ENCODE peak calls at places on chromosomes 2 and 18, in ten cellular contexts. One of them, this sample, is unnamed.

GRCh38 chr18:68394705-68395104 is 320.2 kb downstream of the TMX3 start:
- DNase-seq in naive thymus-derived CD8-positive, alpha-beta T cell: no peak
- DNase-seq in EH: peak; percentile 69
- DNase-seq in cerebellum: no peak
- DNase-seq in HEK293T: no peak
- DNase-seq in MV-4-11: no peak
- DNase-seq in skeletal muscle cell: no peak
- DNase-seq in hypothalamus: no peak
- DNase-seq in H7: no peak
- DNase-seq in cardiac muscle cell: no peak
- DNase-seq in this sample: peak; percentile 41

GRCh38 chr2:20429528-20429927 is 17.3 kb upstream of the RHOB start:
- DNase-seq in hypothalamus: no peak
- DNase-seq in EH: no peak
- DNase-seq in MV-4-11: peak; percentile 86
- DNase-seq in naive thymus-derived CD8-positive, alpha-beta T cell: no peak
- DNase-seq in cerebellum: no peak
- DNase-seq in H7: no peak
- DNase-seq in cardiac muscle cell: no peak
- DNase-seq in skeletal muscle cell: no peak
- DNase-seq in HEK293T: no peak
- DNase-seq in this sample: peak; percentile 65

GRCh38 chr2:19251554-19251953 is 106.9 kb downstream of the OSR1 start:
- DNase-seq in MV-4-11: peak; percentile 38
- DNase-seq in cardiac muscle cell: no peak
- DNase-seq in cerebellum: no peak
- DNase-seq in skeletal muscle cell: peak; percentile 72
- DNase-seq in hypothalamus: no peak
- DNase-seq in naive thymus-derived CD8-positive, alpha-beta T cell: no peak
- DNase-seq in H7: no peak
- DNase-seq in EH: no peak
- DNase-seq in HEK293T: no peak
- DNase-seq in this sample: peak; percentile 19

GRCh38 chr2:159557437-159558034 is 58.8 kb downstream of the BAZ2B start:
- DNase-seq in naive thymus-derived CD8-positive, alpha-beta T cell: no peak
- DNase-seq in hypothalamus: no peak
- DNase-seq in skeletal muscle cell: no peak
- DNase-seq in cerebellum: no peak
- DNase-seq in cardiac muscle cell: peak; percentile 28
- DNase-seq in H7: peak; percentile 6
- DNase-seq in EH: peak; percentile 15
- DNase-seq in HEK293T: peak; percentile 9
- DNase-seq in MV-4-11: no peak
- DNase-seq in this sample: no peak

GRCh38 chr2:55173422-55174020 is 58.6 kb downstream of the CLHC1 start:
- DNase-seq in cardiac muscle cell: no peak
- DNase-seq in EH: no peak
- DNase-seq in H7: no peak
- DNase-seq in cerebellum: no peak
- DNase-seq in MV-4-11: no peak
- DNase-seq in hypothalamus: no peak
- DNase-seq in HEK293T: no peak
- DNase-seq in skeletal muscle cell: no peak
- DNase-seq in naive thymus-derived CD8-positive, alpha-beta T cell: no peak
- DNase-seq in this sample: no peak

GRCh38 chr2:229416116-229416694 is 145.1 kb upstream of the PID1 start:
- DNase-seq in MV-4-11: peak; percentile 97
- DNase-seq in EH: peak; percentile 48
- DNase-seq in HEK293T: no peak
- DNase-seq in cerebellum: no peak
- DNase-seq in skeletal muscle cell: peak; percentile 97
- DNase-seq in H7: no peak
- DNase-seq in naive thymus-derived CD8-positive, alpha-beta T cell: no peak
- DNase-seq in hypothalamus: no peak
- DNase-seq in cardiac muscle cell: no peak
- DNase-seq in this sample: peak; percentile 94

GRCh38 chr18:58860747-58861224 is 3.9 kb upstream of the ZNF532 start:
- DNase-seq in skeletal muscle cell: no peak
- DNase-seq in EH: peak; percentile 53
- DNase-seq in MV-4-11: no peak
- DNase-seq in H7: no peak
- DNase-seq in HEK293T: no peak
- DNase-seq in hypothalamus: no peak
- DNase-seq in cardiac muscle cell: no peak
- DNase-seq in naive thymus-derived CD8-positive, alpha-beta T cell: no peak
- DNase-seq in cerebellum: no peak
- DNase-seq in this sample: no peak

GRCh38 chr2:85684806-85685205 is 9.4 kb upstream of the GNLY start:
- DNase-seq in MV-4-11: no peak
- DNase-seq in cardiac muscle cell: no peak
- DNase-seq in HEK293T: no peak
- DNase-seq in EH: no peak
- DNase-seq in cerebellum: no peak
- DNase-seq in naive thymus-derived CD8-positive, alpha-beta T cell: no peak
- DNase-seq in skeletal muscle cell: no peak
- DNase-seq in H7: no peak
- DNase-seq in hypothalamus: no peak
- DNase-seq in this sample: no peak

GRCh38 chr2:70381235-70381634 is 79.4 kb upstream of the FAM136A start:
- DNase-seq in EH: peak; percentile 16
- DNase-seq in naive thymus-derived CD8-positive, alpha-beta T cell: no peak
- DNase-seq in cardiac muscle cell: no peak
- DNase-seq in skeletal muscle cell: no peak
- DNase-seq in H7: no peak
- DNase-seq in MV-4-11: no peak
- DNase-seq in hypothalamus: no peak
- DNase-seq in HEK293T: no peak
- DNase-seq in cerebellum: no peak
- DNase-seq in this sample: no peak

GRCh38 chr2:214215107-214215506 is 195.7 kb upstream of the VWC2L start:
- DNase-seq in cerebellum: no peak
- DNase-seq in hypothalamus: no peak
- DNase-seq in cardiac muscle cell: no peak
- DNase-seq in skeletal muscle cell: no peak
- DNase-seq in naive thymus-derived CD8-positive, alpha-beta T cell: no peak
- DNase-seq in H7: no peak
- DNase-seq in HEK293T: no peak
- DNase-seq in EH: no peak
- DNase-seq in MV-4-11: no peak
- DNase-seq in this sample: no peak

GRCh38 chr2:233990261-233990798 is 60.2 kb upstream of the SPP2 start:
- DNase-seq in skeletal muscle cell: no peak
- DNase-seq in EH: no peak
- DNase-seq in cardiac muscle cell: no peak
- DNase-seq in MV-4-11: no peak
- DNase-seq in hypothalamus: no peak
- DNase-seq in naive thymus-derived CD8-positive, alpha-beta T cell: peak; percentile 73
- DNase-seq in HEK293T: no peak
- DNase-seq in H7: no peak
- DNase-seq in cerebellum: no peak
- DNase-seq in this sample: no peak